ENCODE peak calls at places on chromosomes 3 and 15, in seven cellular contexts. Z, G, N, L, U, S and T are unnamed samples.

GRCh38 chr3:141386080-141386594 is 17.8 kb downstream of the ZBTB38 start:
- DNase-seq in Z (no peak), G (no peak), N (no peak), L (no peak), U (no peak), S (no peak), T (no peak)

GRCh38 chr15:29870495-29871151 is 48.4 kb upstream of the TJP1 start:
- DNase-seq in Z (no peak), G (no peak), N (no peak), L (no peak), U (no peak), S (no peak), T (no peak)

GRCh38 chr3:183182073-183182472 is 19.5 kb upstream of the LAMP3 start:
- DNase-seq in Z (no peak), G (no peak), N (no peak), L (no peak), U (peak), S (no peak), T (no peak)

GRCh38 chr15:39852237-39852636 is 67.8 kb downstream of the GPR176 start:
- DNase-seq in Z (no peak), G (no peak), N (no peak), L (no peak), U (no peak), S (no peak), T (no peak)

GRCh38 chr15:66808181-66808824 is 106.3 kb downstream of the SMAD6 start:
- DNase-seq in Z (no peak), G (no peak), N (no peak), L (no peak), U (no peak), S (no peak), T (no peak)

GRCh38 chr15:53716909-53717878 is 42.3 kb downstream of the WDR72 start:
- DNase-seq in Z (no peak), G (no peak), N (peak), L (no peak), U (no peak), S (no peak), T (no peak)

GRCh38 chr3:43362183-43362582 is 75.8 kb downstream of the SNRK start:
- DNase-seq in Z (no peak), G (no peak), N (no peak), L (no peak), U (no peak), S (no peak), T (no peak)

GRCh38 chr3:129015388-129016105 is 14.4 kb downstream of the EFCC1 start:
- DNase-seq in Z (peak), G (no peak), N (no peak), L (peak), U (no peak), S (peak), T (no peak)

GRCh38 chr15:46654993-46655392 is 1020.2 kb downstream of the SQOR start:
- DNase-seq in Z (no peak), G (no peak), N (no peak), L (no peak), U (no peak), S (no peak), T (no peak)

GRCh38 chr3:107794664-107795443 is 272.1 kb downstream of the BBX start:
- DNase-seq in Z (no peak), G (no peak), N (peak), L (no peak), U (no peak), S (no peak), T (no peak)

GRCh38 chr3:124138148-124138547 is 146.2 kb upstream of the ROPN1 start:
- DNase-seq in Z (no peak), G (no peak), N (no peak), L (no peak), U (no peak), S (no peak), T (no peak)

GRCh38 chr3:127093312-127093711 is 99.6 kb upstream of the PRR23E start:
- DNase-seq in Z (no peak), G (no peak), N (no peak), L (peak), U (no peak), S (no peak), T (peak)

GRCh38 chr15:36208868-36209582 is 370.4 kb upstream of the CDIN1 start:
- DNase-seq in Z (no peak), G (no peak), N (no peak), L (no peak), U (no peak), S (no peak), T (no peak)
- TF ChIP-seq POLR2AphosphoS5 in Z (no peak), G (no peak), N (no peak), L (no peak), U (no peak), S (no peak), T (no peak)

GRCh38 chr15:70068783-70069565 is 28.7 kb downstream of the TLE3 start:
- DNase-seq in Z (no peak), G (no peak), N (no peak), L (no peak), U (no peak), S (no peak), T (no peak)
- TF ChIP-seq POLR2AphosphoS5 in Z (no peak), G (no peak), N (no peak), L (no peak), U (no peak), S (no peak), T (no peak)

DNA sequence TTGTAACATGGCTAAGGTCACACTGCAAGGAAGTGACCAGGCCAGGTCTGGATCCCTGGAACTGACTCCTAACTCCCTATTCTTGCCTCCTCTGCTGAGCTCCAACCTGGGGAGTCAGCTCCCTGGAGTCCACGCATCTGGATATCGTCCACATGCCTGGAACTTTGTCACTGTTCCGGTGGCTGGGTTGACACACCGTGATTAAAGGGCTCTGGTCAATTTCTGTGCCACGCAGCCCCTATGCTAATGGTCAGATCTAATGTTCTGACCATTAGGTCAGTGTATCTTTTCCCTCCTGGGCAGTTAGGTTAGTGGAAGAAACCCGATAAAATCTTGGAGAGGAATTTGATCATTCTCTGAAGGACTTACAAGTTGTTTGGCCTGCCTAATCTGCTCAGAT is 1.6 kb upstream of the TPM1 start:
- DNase-seq in Z (no peak), G (no peak), N (no peak), L (no peak), U (no peak), S (no peak), T (no peak)
- TF ChIP-seq POLR2AphosphoS5 in Z (no peak), G (no peak), N (no peak), L (no peak), U (no peak), S (no peak), T (no peak)

GRCh38 chr3:16240229-16241023 is 24.3 kb downstream of the DPH3 start:
- DNase-seq in Z (no peak), G (peak), N (no peak), L (no peak), U (no peak), S (no peak), T (no peak)
- TF ChIP-seq POLR2AphosphoS5 in Z (no peak), G (no peak), N (no peak), L (no peak), U (no peak), S (no peak), T (peak)

GRCh38 chr3:190055773-190056172 is 64.9 kb downstream of the P3H2 start:
- DNase-seq in Z (no peak), G (no peak), N (no peak), L (no peak), U (no peak), S (no peak), T (no peak)

GRCh38 chr3:190053919-190054672 is 66.6 kb downstream of the P3H2 start:
- DNase-seq in Z (no peak), G (no peak), N (no peak), L (no peak), U (no peak), S (no peak), T (no peak)

GRCh38 chr3:190056795-190057194 is 63.9 kb downstream of the P3H2 start:
- DNase-seq in Z (no peak), G (no peak), N (no peak), L (no peak), U (no peak), S (no peak), T (no peak)

GRCh38 chr3:190048831-190049541 is 71.7 kb downstream of the P3H2 start:
- DNase-seq in Z (no peak), G (no peak), N (no peak), L (no peak), U (no peak), S (no peak), T (no peak)

GRCh38 chr3:190051643-190052042 is 69.1 kb downstream of the P3H2 start:
- DNase-seq in Z (no peak), G (no peak), N (peak), L (no peak), U (no peak), S (no peak), T (no peak)
- TF ChIP-seq POLR2AphosphoS5 in Z (no peak), G (no peak), N (no peak), L (no peak), U (no peak), S (no peak), T (no peak)